ENCODE peak calls at places on chromosomes 11 and 22, in nine cellular contexts. M is HepG2; Q is Right ventricle myocardium superior; Z is lower lobe of right lung; G is omental fat pad; O is lung; P is activated CD8-positive, alpha-beta T cell treated with anti-CD3 and anti-CD28 coated beads for 36 hours; H is Right ventricle myocardium inferior; E is left lobe of liver. X is an unnamed sample.

GRCh38 chr11:104841185-104841584 is 57.1 kb downstream of the CASP12 start:
- ATAC-seq in M (no peak), Q (no peak), Z (no peak), G (no peak), O (no peak), P (no peak), H (no peak), E (no peak), X (no peak)

GRCh38 chr11:128512478-128513127 is 74.8 kb downstream of the ETS1 start:
- ATAC-seq in M (no peak), Q (no peak), Z (no peak), G (no peak), O (no peak), P (peak; percentile 65), H (no peak), E (no peak), X (no peak)

GRCh38 chr11:123308077-123308476 is 113.0 kb upstream of the CLMP start:
- ATAC-seq in M (no peak), Q (peak; percentile 90), Z (peak; percentile 66), G (no peak), O (no peak), P (no peak), H (peak; percentile 87), E (no peak), X (no peak)

GRCh38 chr22:45261407-45262088 is 20.9 kb upstream of the KIAA0930 start:
- ATAC-seq in M (no peak), Q (no peak), Z (no peak), G (no peak), O (no peak), P (no peak), H (no peak), E (no peak), X (no peak)

GRCh38 chr11:107372439-107372838 is 85.2 kb downstream of the CWF19L2 start:
- ATAC-seq in M (no peak), Q (no peak), Z (no peak), G (no peak), O (no peak), P (no peak), H (no peak), E (no peak), X (no peak)

GRCh38 chr11:5476184-5476819 is 12.2 kb upstream of the OR52D1 start:
- ATAC-seq in M (peak; percentile 77), Q (peak; percentile 55), Z (peak; percentile 72), G (peak; percentile 73), O (peak; percentile 75), P (peak; percentile 71), H (no peak), E (peak; percentile 95), X (no peak)

GRCh38 chr11:79209540-79210266 is 231.1 kb downstream of the TENM4 start:
- ATAC-seq in M (no peak), Q (no peak), Z (no peak), G (no peak), O (no peak), P (no peak), H (no peak), E (peak; percentile 36), X (no peak)

GRCh38 chr11:106794058-106794457 is 224.2 kb downstream of the GUCY1A2 start:
- ATAC-seq in M (no peak), Q (no peak), Z (no peak), G (no peak), O (no peak), P (no peak), H (no peak), E (no peak), X (no peak)

GRCh38 chr11:36432093-36432469 is 78.0 kb downstream of the TRAF6 start:
- ATAC-seq in M (peak; percentile 46), Q (no peak), Z (no peak), G (no peak), O (no peak), P (no peak), H (no peak), E (no peak), X (no peak)

GRCh38 chr11:68016904-68017817 is 7.0 kb downstream of the ALDH3B1 start:
- ATAC-seq in M (peak; percentile 82), Q (no peak), Z (no peak), G (no peak), O (no peak), P (no peak), H (no peak), E (peak; percentile 63), X (no peak)

GRCh38 chr11:111778047-111778558 is 11.9 kb upstream of the PPP2R1B start:
- ATAC-seq in M (peak; percentile 87), Q (no peak), Z (no peak), G (no peak), O (no peak), P (no peak), H (no peak), E (peak; percentile 64), X (no peak)

GRCh38 chr11:10858505-10859360 is 880 bp upstream of the ZBED5 start:
- ATAC-seq in M (peak; percentile 75), Q (peak; percentile 62), Z (peak; percentile 60), G (peak; percentile 64), O (peak; percentile 17), P (peak; percentile 13), H (peak; percentile 66), E (peak; percentile 64), X (peak; percentile 61)

GRCh38 chr22:41394012-41394356 is 12.2 kb downstream of the TEF start:
- ATAC-seq in M (no peak), Q (no peak), Z (peak; percentile 5), G (no peak), O (no peak), P (no peak), H (no peak), E (no peak), X (no peak)

GRCh38 chr11:67409781-67410368 is 5.6 kb upstream of the CARNS1 start:
- ATAC-seq in M (peak; percentile 64), Q (no peak), Z (peak; percentile 51), G (no peak), O (no peak), P (no peak), H (no peak), E (peak; percentile 38), X (peak; percentile 74)

GRCh38 chr11:120824242-120824641 is 199.7 kb upstream of the TBCEL start:
- ATAC-seq in M (no peak), Q (no peak), Z (no peak), G (no peak), O (no peak), P (no peak), H (no peak), E (no peak), X (no peak)

GRCh38 chr11:87878373-87878779 is 296.9 kb downstream of the RAB38 start:
- ATAC-seq in M (no peak), Q (no peak), Z (no peak), G (no peak), O (no peak), P (no peak), H (no peak), E (peak; percentile 70), X (no peak)

GRCh38 chr11:113954235-113954634 is 20.7 kb upstream of the HTR3A start:
- ATAC-seq in M (no peak), Q (no peak), Z (no peak), G (no peak), O (no peak), P (no peak), H (no peak), E (no peak), X (no peak)

GRCh38 chr11:130645164-130645859 is 196.9 kb downstream of the ADAMTS15 start:
- ATAC-seq in M (no peak), Q (no peak), Z (peak; percentile 70), G (no peak), O (no peak), P (no peak), H (no peak), E (no peak), X (no peak)

GRCh38 chr11:82750643-82751139 is 17.0 kb upstream of the FAM181B start:
- ATAC-seq in M (no peak), Q (no peak), Z (no peak), G (no peak), O (no peak), P (peak; percentile 77), H (no peak), E (no peak), X (peak; percentile 43)

GRCh38 chr11:257766-258493 is 20.3 kb upstream of the NLRP6 start:
- ATAC-seq in M (peak; percentile 91), Q (no peak), Z (no peak), G (no peak), O (no peak), P (peak; percentile 37), H (no peak), E (peak; percentile 36), X (no peak)

GRCh38 chr11:109508185-109508584 is 86.2 kb downstream of the C11orf87 start:
- ATAC-seq in M (no peak), Q (no peak), Z (no peak), G (no peak), O (no peak), P (no peak), H (no peak), E (no peak), X (no peak)

GRCh38 chr22:49789289-49790141 is 38.2 kb downstream of the BRD1 start:
- ATAC-seq in M (peak; percentile 58), Q (peak; percentile 72), Z (peak; percentile 55), G (no peak), O (no peak), P (peak; percentile 94), H (peak; percentile 60), E (peak; percentile 76), X (no peak)

GRCh38 chr22:45966320-45966891 is 10.6 kb downstream of the WNT7B start:
- ATAC-seq in M (no peak), Q (no peak), Z (no peak), G (no peak), O (no peak), P (no peak), H (no peak), E (no peak), X (no peak)

GRCh38 chr22:19615867-19616581 is 91.8 kb upstream of the CLDN5 start:
- ATAC-seq in M (no peak), Q (no peak), Z (no peak), G (no peak), O (no peak), P (no peak), H (no peak), E (no peak), X (no peak)

GRCh38 chr22:33859311-33859710 is 61.0 kb downstream of the LARGE1 start:
- ATAC-seq in M (no peak), Q (no peak), Z (no peak), G (no peak), O (no peak), P (no peak), H (no peak), E (no peak), X (no peak)

GRCh38 chr11:27028653-27029052 is 12.0 kb upstream of the BBOX1 start:
- ATAC-seq in M (no peak), Q (peak; percentile 75), Z (no peak), G (no peak), O (no peak), P (no peak), H (peak; percentile 75), E (peak; percentile 14), X (no peak)

GRCh38 chr22:42340150-42340549 is 69.7 kb upstream of the TCF20 start:
- ATAC-seq in M (no peak), Q (no peak), Z (no peak), G (no peak), O (no peak), P (no peak), H (no peak), E (no peak), X (no peak)

GRCh38 chr11:120116966-120117365 is 20.9 kb downstream of the TRIM29 start:
- ATAC-seq in M (no peak), Q (no peak), Z (no peak), G (no peak), O (no peak), P (no peak), H (no peak), E (no peak), X (no peak)

X was measured in stimulated activated memory B cell treated with anti-CD40 and anti-IgM and Interleukin-4, amounts not matched to agents 10 μg/mL and 1 μg/mL and 100 μg/mL, for 72 hours.